ENCODE peak calls at places on chromosomes 6 and 20, in ten cellular contexts. One of them, this sample, is unnamed.

GRCh38 chr6:3427740-3428085 is 29.1 kb downstream of the SLC22A23 start:
- DNase-seq in choroid plexus epithelial cell: no peak
- DNase-seq in fibroblast of the aortic adventitia: peak
- DNase-seq in neural progenitor cell: no peak
- DNase-seq in pancreas: peak
- DNase-seq in foreskin fibroblast: no peak
- DNase-seq in heart left ventricle: peak
- DNase-seq in cardiac muscle cell: no peak
- DNase-seq in GM10248: no peak
- DNase-seq in psoas muscle: peak
- DNase-seq in this sample: no peak

GRCh38 chr6:13234130-13234529 is 94.2 kb downstream of the TBC1D7 start:
- DNase-seq in choroid plexus epithelial cell: no peak
- DNase-seq in fibroblast of the aortic adventitia: no peak
- DNase-seq in neural progenitor cell: no peak
- DNase-seq in pancreas: no peak
- DNase-seq in foreskin fibroblast: peak
- DNase-seq in heart left ventricle: no peak
- DNase-seq in cardiac muscle cell: no peak
- DNase-seq in GM10248: no peak
- DNase-seq in psoas muscle: no peak
- DNase-seq in this sample: peak

GRCh38 chr20:54515788-54516324 is 40.5 kb downstream of the DOK5 start:
- DNase-seq in choroid plexus epithelial cell: no peak
- DNase-seq in fibroblast of the aortic adventitia: peak
- DNase-seq in neural progenitor cell: no peak
- DNase-seq in pancreas: no peak
- DNase-seq in foreskin fibroblast: peak
- DNase-seq in heart left ventricle: no peak
- DNase-seq in cardiac muscle cell: no peak
- DNase-seq in GM10248: no peak
- DNase-seq in psoas muscle: no peak
- DNase-seq in this sample: no peak

GRCh38 chr6:138428943-138429616 is 25.1 kb downstream of the HEBP2 start:
- DNase-seq in choroid plexus epithelial cell: peak
- DNase-seq in fibroblast of the aortic adventitia: peak
- DNase-seq in neural progenitor cell: peak
- DNase-seq in pancreas: no peak
- DNase-seq in foreskin fibroblast: peak
- DNase-seq in heart left ventricle: no peak
- DNase-seq in cardiac muscle cell: peak
- DNase-seq in GM10248: peak
- DNase-seq in psoas muscle: no peak
- DNase-seq in this sample: peak

GRCh38 chr6:319177-320131 is 27.2 kb downstream of the DUSP22 start:
- DNase-seq in choroid plexus epithelial cell: no peak
- DNase-seq in fibroblast of the aortic adventitia: no peak
- DNase-seq in neural progenitor cell: no peak
- DNase-seq in pancreas: no peak
- DNase-seq in foreskin fibroblast: no peak
- DNase-seq in heart left ventricle: no peak
- DNase-seq in cardiac muscle cell: no peak
- DNase-seq in GM10248: peak
- DNase-seq in psoas muscle: peak
- DNase-seq in this sample: no peak

GRCh38 chr6:32047539-32047854 is 9.3 kb downstream of the CYP21A2 start:
- DNase-seq in choroid plexus epithelial cell: no peak
- DNase-seq in fibroblast of the aortic adventitia: no peak
- DNase-seq in neural progenitor cell: no peak
- DNase-seq in pancreas: no peak
- DNase-seq in foreskin fibroblast: no peak
- DNase-seq in heart left ventricle: no peak
- DNase-seq in cardiac muscle cell: no peak
- DNase-seq in GM10248: no peak
- DNase-seq in psoas muscle: peak
- DNase-seq in this sample: no peak

GRCh38 chr6:169961772-169962561 is 210.5 kb downstream of the ERMARD start:
- DNase-seq in choroid plexus epithelial cell: peak
- DNase-seq in fibroblast of the aortic adventitia: no peak
- DNase-seq in neural progenitor cell: peak
- DNase-seq in pancreas: no peak
- DNase-seq in foreskin fibroblast: no peak
- DNase-seq in heart left ventricle: peak
- DNase-seq in cardiac muscle cell: peak
- DNase-seq in GM10248: no peak
- DNase-seq in psoas muscle: no peak
- DNase-seq in this sample: no peak

GRCh38 chr6:85472744-85473143 is 22.9 kb downstream of the NT5E start:
- DNase-seq in choroid plexus epithelial cell: peak
- DNase-seq in fibroblast of the aortic adventitia: peak
- DNase-seq in neural progenitor cell: no peak
- DNase-seq in pancreas: no peak
- DNase-seq in foreskin fibroblast: no peak
- DNase-seq in heart left ventricle: no peak
- DNase-seq in cardiac muscle cell: no peak
- DNase-seq in GM10248: no peak
- DNase-seq in psoas muscle: no peak
- DNase-seq in this sample: peak

GRCh38 chr6:12311106-12311505 is 20.9 kb downstream of the EDN1 start:
- DNase-seq in choroid plexus epithelial cell: peak
- DNase-seq in fibroblast of the aortic adventitia: no peak
- DNase-seq in neural progenitor cell: no peak
- DNase-seq in pancreas: no peak
- DNase-seq in foreskin fibroblast: no peak
- DNase-seq in heart left ventricle: no peak
- DNase-seq in cardiac muscle cell: no peak
- DNase-seq in GM10248: no peak
- DNase-seq in psoas muscle: no peak
- DNase-seq in this sample: no peak

GRCh38 chr6:2659882-2660281 is 90.8 kb downstream of the MYLK4 start:
- DNase-seq in choroid plexus epithelial cell: peak
- DNase-seq in fibroblast of the aortic adventitia: no peak
- DNase-seq in neural progenitor cell: no peak
- DNase-seq in pancreas: no peak
- DNase-seq in foreskin fibroblast: peak
- DNase-seq in heart left ventricle: no peak
- DNase-seq in cardiac muscle cell: no peak
- DNase-seq in GM10248: no peak
- DNase-seq in psoas muscle: no peak
- DNase-seq in this sample: no peak

GRCh38 chr6:154653385-154653784 is 79.8 kb upstream of the SCAF8 start:
- DNase-seq in choroid plexus epithelial cell: peak
- DNase-seq in fibroblast of the aortic adventitia: no peak
- DNase-seq in neural progenitor cell: no peak
- DNase-seq in pancreas: no peak
- DNase-seq in foreskin fibroblast: peak
- DNase-seq in heart left ventricle: no peak
- DNase-seq in cardiac muscle cell: no peak
- DNase-seq in GM10248: no peak
- DNase-seq in psoas muscle: no peak
- DNase-seq in this sample: no peak

GRCh38 chr6:12875061-12875460 is 158.5 kb downstream of the PHACTR1 start:
- DNase-seq in choroid plexus epithelial cell: no peak
- DNase-seq in fibroblast of the aortic adventitia: peak
- DNase-seq in neural progenitor cell: no peak
- DNase-seq in pancreas: no peak
- DNase-seq in foreskin fibroblast: peak
- DNase-seq in heart left ventricle: no peak
- DNase-seq in cardiac muscle cell: no peak
- DNase-seq in GM10248: no peak
- DNase-seq in psoas muscle: no peak
- DNase-seq in this sample: peak

GRCh38 chr20:39939241-39939865 is 749.7 kb downstream of the MAFB start:
- DNase-seq in choroid plexus epithelial cell: peak
- DNase-seq in fibroblast of the aortic adventitia: no peak
- DNase-seq in neural progenitor cell: no peak
- DNase-seq in pancreas: no peak
- DNase-seq in foreskin fibroblast: peak
- DNase-seq in heart left ventricle: no peak
- DNase-seq in cardiac muscle cell: no peak
- DNase-seq in GM10248: no peak
- DNase-seq in psoas muscle: no peak
- DNase-seq in this sample: no peak

GRCh38 chr6:166736606-166737005 is 109.6 kb upstream of the RPS6KA2 start:
- DNase-seq in choroid plexus epithelial cell: peak
- DNase-seq in fibroblast of the aortic adventitia: peak
- DNase-seq in neural progenitor cell: no peak
- DNase-seq in pancreas: no peak
- DNase-seq in foreskin fibroblast: peak
- DNase-seq in heart left ventricle: no peak
- DNase-seq in cardiac muscle cell: no peak
- DNase-seq in GM10248: no peak
- DNase-seq in psoas muscle: no peak
- DNase-seq in this sample: peak

GRCh38 chr6:42269553-42269952 is 51.9 kb upstream of the MRPS10 start:
- DNase-seq in choroid plexus epithelial cell: no peak
- DNase-seq in fibroblast of the aortic adventitia: no peak
- DNase-seq in neural progenitor cell: no peak
- DNase-seq in pancreas: no peak
- DNase-seq in foreskin fibroblast: no peak
- DNase-seq in heart left ventricle: no peak
- DNase-seq in cardiac muscle cell: no peak
- DNase-seq in GM10248: peak
- DNase-seq in psoas muscle: no peak
- DNase-seq in this sample: no peak

DNA sequence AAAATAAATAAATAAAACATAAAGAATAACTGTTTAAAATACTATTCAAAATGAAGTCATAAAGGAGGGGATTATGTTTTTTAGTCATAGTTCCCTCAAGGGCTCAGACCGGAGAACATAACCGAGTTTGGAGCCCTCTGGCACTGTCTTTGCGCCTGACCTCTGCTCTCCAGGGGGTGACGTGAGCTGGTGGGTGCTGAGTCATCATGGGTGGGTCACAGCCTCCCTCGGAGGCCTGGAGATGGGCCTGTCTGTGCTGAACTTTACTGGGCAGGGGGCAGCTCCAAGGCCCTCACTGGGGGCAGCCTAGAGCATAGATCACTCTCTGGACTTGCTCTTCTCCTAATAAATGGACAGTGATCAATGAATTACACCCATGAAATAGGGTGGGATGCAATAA is 3.1 kb upstream of the MAVS start:
- DNase-seq in choroid plexus epithelial cell: peak
- DNase-seq in fibroblast of the aortic adventitia: peak
- DNase-seq in neural progenitor cell: no peak
- DNase-seq in pancreas: no peak
- DNase-seq in foreskin fibroblast: peak
- DNase-seq in heart left ventricle: no peak
- DNase-seq in cardiac muscle cell: no peak
- DNase-seq in GM10248: peak
- DNase-seq in psoas muscle: no peak
- DNase-seq in this sample: peak
- TF ChIP-seq CTCF in choroid plexus epithelial cell: no peak
- TF ChIP-seq CTCF in fibroblast of the aortic adventitia: no peak
- TF ChIP-seq CTCF in neural progenitor cell: no peak
- TF ChIP-seq CTCF in pancreas: no peak
- TF ChIP-seq CTCF in foreskin fibroblast: no peak
- TF ChIP-seq CTCF in heart left ventricle: no peak
- TF ChIP-seq CTCF in cardiac muscle cell: no peak
- TF ChIP-seq CTCF in GM10248: no peak
- TF ChIP-seq CTCF in psoas muscle: no peak
- TF ChIP-seq CTCF in this sample: no peak

GRCh38 chr6:136787726-136788068 is 4.6 kb downstream of the MAP3K5 start:
- DNase-seq in choroid plexus epithelial cell: no peak
- DNase-seq in fibroblast of the aortic adventitia: no peak
- DNase-seq in neural progenitor cell: no peak
- DNase-seq in pancreas: no peak
- DNase-seq in foreskin fibroblast: no peak
- DNase-seq in heart left ventricle: no peak
- DNase-seq in cardiac muscle cell: no peak
- DNase-seq in GM10248: no peak
- DNase-seq in psoas muscle: no peak
- DNase-seq in this sample: no peak
- TF ChIP-seq CTCF in choroid plexus epithelial cell: no peak
- TF ChIP-seq CTCF in fibroblast of the aortic adventitia: no peak
- TF ChIP-seq CTCF in neural progenitor cell: no peak
- TF ChIP-seq CTCF in pancreas: no peak
- TF ChIP-seq CTCF in foreskin fibroblast: no peak
- TF ChIP-seq CTCF in heart left ventricle: no peak
- TF ChIP-seq CTCF in cardiac muscle cell: no peak
- TF ChIP-seq CTCF in GM10248: no peak
- TF ChIP-seq CTCF in psoas muscle: no peak
- TF ChIP-seq CTCF in this sample: no peak

GRCh38 chr6:97440590-97441176 is 157.7 kb upstream of the MMS22L start:
- DNase-seq in choroid plexus epithelial cell: peak
- DNase-seq in fibroblast of the aortic adventitia: peak
- DNase-seq in neural progenitor cell: peak
- DNase-seq in pancreas: no peak
- DNase-seq in foreskin fibroblast: peak
- DNase-seq in heart left ventricle: no peak
- DNase-seq in cardiac muscle cell: peak
- DNase-seq in GM10248: no peak
- DNase-seq in psoas muscle: no peak
- DNase-seq in this sample: peak

GRCh38 chr6:97449437-97449966 is 166.5 kb upstream of the MMS22L start:
- DNase-seq in choroid plexus epithelial cell: no peak
- DNase-seq in fibroblast of the aortic adventitia: no peak
- DNase-seq in neural progenitor cell: no peak
- DNase-seq in pancreas: no peak
- DNase-seq in foreskin fibroblast: no peak
- DNase-seq in heart left ventricle: no peak
- DNase-seq in cardiac muscle cell: peak
- DNase-seq in GM10248: no peak
- DNase-seq in psoas muscle: no peak
- DNase-seq in this sample: no peak

GRCh38 chr6:97445406-97445805 is 162.4 kb upstream of the MMS22L start:
- DNase-seq in choroid plexus epithelial cell: no peak
- DNase-seq in fibroblast of the aortic adventitia: no peak
- DNase-seq in neural progenitor cell: no peak
- DNase-seq in pancreas: no peak
- DNase-seq in foreskin fibroblast: no peak
- DNase-seq in heart left ventricle: no peak
- DNase-seq in cardiac muscle cell: no peak
- DNase-seq in GM10248: no peak
- DNase-seq in psoas muscle: no peak
- DNase-seq in this sample: no peak

GRCh38 chr6:97438011-97438671 is 155.1 kb upstream of the MMS22L start:
- DNase-seq in choroid plexus epithelial cell: no peak
- DNase-seq in fibroblast of the aortic adventitia: no peak
- DNase-seq in neural progenitor cell: no peak
- DNase-seq in pancreas: no peak
- DNase-seq in foreskin fibroblast: no peak
- DNase-seq in heart left ventricle: no peak
- DNase-seq in cardiac muscle cell: no peak
- DNase-seq in GM10248: no peak
- DNase-seq in psoas muscle: no peak
- DNase-seq in this sample: no peak

GRCh38 chr6:97443408-97444080 is 160.5 kb upstream of the MMS22L start:
- DNase-seq in choroid plexus epithelial cell: no peak
- DNase-seq in fibroblast of the aortic adventitia: no peak
- DNase-seq in neural progenitor cell: no peak
- DNase-seq in pancreas: no peak
- DNase-seq in foreskin fibroblast: no peak
- DNase-seq in heart left ventricle: no peak
- DNase-seq in cardiac muscle cell: no peak
- DNase-seq in GM10248: no peak
- DNase-seq in psoas muscle: no peak
- DNase-seq in this sample: no peak
- TF ChIP-seq CTCF in choroid plexus epithelial cell: no peak
- TF ChIP-seq CTCF in fibroblast of the aortic adventitia: no peak
- TF ChIP-seq CTCF in neural progenitor cell: no peak
- TF ChIP-seq CTCF in pancreas: no peak
- TF ChIP-seq CTCF in foreskin fibroblast: no peak
- TF ChIP-seq CTCF in heart left ventricle: no peak
- TF ChIP-seq CTCF in cardiac muscle cell: no peak
- TF ChIP-seq CTCF in GM10248: no peak
- TF ChIP-seq CTCF in psoas muscle: no peak
- TF ChIP-seq CTCF in this sample: no peak

GRCh38 chr6:99425647-99426453 is 742 bp upstream of the PNISR start:
- DNase-seq in choroid plexus epithelial cell: peak
- DNase-seq in fibroblast of the aortic adventitia: peak
- DNase-seq in neural progenitor cell: peak
- DNase-seq in pancreas: peak
- DNase-seq in foreskin fibroblast: peak
- DNase-seq in heart left ventricle: peak
- DNase-seq in cardiac muscle cell: peak
- DNase-seq in GM10248: peak
- DNase-seq in psoas muscle: peak
- DNase-seq in this sample: peak
- TF ChIP-seq CTCF in choroid plexus epithelial cell: peak
- TF ChIP-seq CTCF in fibroblast of the aortic adventitia: peak
- TF ChIP-seq CTCF in neural progenitor cell: peak
- TF ChIP-seq CTCF in pancreas: peak
- TF ChIP-seq CTCF in foreskin fibroblast: peak
- TF ChIP-seq CTCF in heart left ventricle: peak
- TF ChIP-seq CTCF in cardiac muscle cell: peak
- TF ChIP-seq CTCF in GM10248: peak
- TF ChIP-seq CTCF in psoas muscle: peak
- TF ChIP-seq CTCF in this sample: peak